ENCODE peak calls at places on chromosomes 5 and 9, in ten cellular contexts. V is sigmoid colon, Q is HepG2, P is stomach, R is A549, N is SK-N-SH, H is tibial nerve, G is esophagus muscularis mucosa, U is GM12878, K is ovary. X is an unnamed sample. For H3K9me3, the result is how much of the 10 kb centered on the place peaks cover.

GRCh38 chr9:18707078-18707477 is 233.1 kb downstream of the ADAMTSL1 start:
- DNase-seq in H (no peak), U (no peak), V (no peak), K (no peak), Q (peak), P (no peak), N (peak), R (no peak), G (no peak), X (no peak)

GRCh38 chr5:91384671-91385430 is 1.7 kb upstream of the ARRDC3 start:
- DNase-seq in Q (peak), N (peak), K (peak), G (no peak), H (no peak), R (peak), U (peak), V (no peak), P (peak), X (peak)

GRCh38 chr9:129312731-129313130 is 134.7 kb upstream of the IER5L start:
- DNase-seq in R (no peak), G (no peak), K (peak), H (peak), Q (no peak), V (peak), P (no peak), N (no peak), U (no peak), X (no peak)

GRCh38 chr5:159449925-159450324 is 119.6 kb upstream of the IL12B start:
- DNase-seq in P (no peak), H (no peak), Q (no peak), U (no peak), R (peak), G (no peak), V (no peak), N (no peak), K (no peak), X (no peak)

GRCh38 chr9:34479316-34479865 is 20.8 kb downstream of the DNAI1 start:
- DNase-seq in U (no peak), N (no peak), K (no peak), R (no peak), V (no peak), Q (no peak), H (no peak), P (no peak), G (no peak), X (no peak)

GRCh38 chr9:34578241-34579096 is 11.1 kb downstream of the CNTFR start:
- DNase-seq in H (no peak), V (no peak), R (no peak), N (peak), Q (no peak), P (no peak), U (no peak), K (no peak), G (no peak), X (no peak)

GRCh38 chr5:37738057-37738691 is 101.7 kb downstream of the GDNF start:
- DNase-seq in G (no peak), V (no peak), H (no peak), U (peak), P (no peak), K (no peak), R (no peak), N (no peak), Q (peak), X (no peak)

GRCh38 chr5:14917719-14918118 is 46.1 kb upstream of the ANKH start:
- DNase-seq in K (no peak), H (no peak), Q (no peak), G (no peak), R (no peak), V (no peak), N (peak), U (no peak), P (no peak), X (no peak)

GRCh38 chr5:158326241-158326640 is 467.3 kb upstream of the CLINT1 start:
- DNase-seq in U (no peak), V (no peak), P (no peak), N (no peak), H (no peak), R (no peak), Q (no peak), K (no peak), G (no peak), X (no peak)

GRCh38 chr9:101706929-101707328 is 31.5 kb downstream of the GRIN3A start:
- DNase-seq in Q (no peak), H (no peak), K (no peak), P (no peak), V (no peak), R (no peak), N (peak), G (no peak), U (no peak), X (no peak)

GRCh38 chr9:27340876-27341540 is 44.1 kb upstream of the EQTN start:
- DNase-seq in V (no peak), U (no peak), H (no peak), G (peak), Q (no peak), K (no peak), N (no peak), R (no peak), P (no peak), X (no peak)

GRCh38 chr9:27337833-27338526 is 41.0 kb upstream of the EQTN start:
- DNase-seq in U (no peak), R (no peak), N (no peak), H (no peak), Q (no peak), G (peak), P (peak), V (no peak), K (no peak), X (peak)

GRCh38 chr9:27338527-27338903 is 41.6 kb upstream of the EQTN start:
- DNase-seq in H (no peak), R (no peak), U (no peak), N (no peak), V (no peak), K (no peak), G (peak), Q (no peak), P (no peak), X (no peak)

GRCh38 chr9:27341545-27342294 is 44.8 kb upstream of the EQTN start:
- DNase-seq in K (no peak), Q (no peak), N (no peak), U (no peak), H (no peak), P (no peak), R (no peak), G (peak), V (no peak), X (peak)

DNA sequence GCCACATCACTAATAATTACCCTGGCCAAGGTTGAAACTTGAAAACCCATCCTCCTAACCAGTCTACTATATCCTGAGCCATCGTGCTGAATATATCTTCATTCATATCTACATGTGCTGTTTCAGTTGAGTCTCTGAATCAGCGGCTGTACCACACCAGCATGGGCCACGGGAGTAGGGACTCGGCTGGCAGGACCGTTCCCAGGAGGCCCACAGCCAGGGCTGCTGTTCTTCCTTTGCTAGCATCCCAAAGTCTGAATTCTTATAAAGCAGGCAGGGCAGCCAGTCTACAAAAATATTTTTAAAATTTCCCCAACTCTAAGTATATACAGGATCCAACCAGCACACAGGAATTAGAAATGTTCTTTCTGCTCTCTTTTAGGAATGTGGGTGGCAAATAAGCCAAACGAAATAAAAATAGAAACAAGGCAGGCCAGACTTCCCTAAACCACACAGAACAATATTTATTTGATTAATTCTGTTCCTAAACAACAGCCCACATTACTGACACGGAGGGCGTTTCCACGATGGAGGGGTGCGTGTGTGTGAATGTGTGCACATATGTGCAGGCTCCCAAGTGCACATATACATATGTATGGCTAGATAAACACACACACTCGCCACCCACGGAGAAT is 42.8 kb upstream of the EQTN start:
- DNase-seq in P (no peak), H (no peak), N (no peak), Q (no peak), U (no peak), G (peak), V (no peak), R (no peak), K (no peak), X (no peak)
- TF ChIP-seq EP300 in P (no peak), H (peak), N (no peak), Q (no peak), U (no peak), G (no peak), V (no peak), R (no peak), K (no peak), X (no peak)

GRCh38 chr5:149913449-149914419 is 30.9 kb downstream of the PDE6A start:
- DNase-seq in K (no peak), N (no peak), Q (no peak), U (no peak), R (no peak), V (no peak), G (no peak), H (no peak), P (no peak), X (no peak)
- H3K27ac ChIP-seq in K (no peak), N (no peak), Q (no peak), U (no peak), R (no peak), V (no peak), G (no peak), H (no peak), P (no peak), X (no peak)

GRCh38 chr5:140753561-140753960 is 32.4 kb upstream of the PCDHA1 start:
- DNase-seq in H (no peak), U (no peak), P (no peak), R (no peak), Q (no peak), V (no peak), N (no peak), K (no peak), G (no peak), X (no peak)
- H3K9me3 ChIP-seq in H (under half), U (under half), P (half or more), R (under half), Q (under half), V (under half), N (under half), K (under half), G (under half), X (under half)

DNA sequence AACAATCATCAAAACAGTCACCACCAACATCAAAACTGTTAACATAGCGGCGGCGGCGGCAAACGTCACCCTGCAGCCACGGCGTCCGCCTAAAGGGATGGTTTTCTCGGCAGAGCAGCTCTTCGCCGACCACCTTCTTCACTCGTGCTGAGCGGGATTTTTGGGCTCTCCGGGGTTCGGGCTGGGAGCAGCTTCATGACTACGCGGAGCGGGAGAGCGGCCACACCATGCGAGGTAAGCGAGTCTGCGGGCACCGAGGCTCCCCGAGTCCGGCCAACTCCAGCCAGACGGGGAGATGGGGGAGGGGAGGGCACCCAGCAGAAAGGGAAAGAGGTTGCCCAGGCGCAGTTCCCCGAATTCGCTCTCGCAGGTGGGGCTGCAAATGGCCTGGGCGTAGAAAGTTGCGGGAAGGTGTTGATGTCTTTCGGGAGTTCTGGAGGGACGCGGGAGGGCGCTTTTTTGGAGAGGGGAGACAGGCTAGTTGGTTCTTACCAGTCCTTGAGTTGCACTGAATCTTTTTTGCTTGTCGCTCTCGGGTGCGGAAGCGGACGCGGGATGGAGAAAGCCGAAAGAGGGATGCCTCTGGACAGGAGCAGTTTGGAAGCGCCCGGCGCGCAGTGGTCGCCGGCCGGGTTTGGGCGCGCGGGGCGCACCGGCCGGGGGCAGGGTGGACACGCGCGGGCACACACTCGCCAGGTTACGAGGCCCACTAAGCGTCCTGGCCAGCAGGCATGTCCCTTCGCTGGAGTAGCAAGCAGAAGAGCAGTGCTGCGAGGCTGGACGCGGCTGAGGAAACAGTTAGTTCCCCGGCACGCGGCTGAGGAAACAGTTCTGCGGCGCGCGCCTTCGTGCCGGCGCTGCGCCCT is 848 bp downstream of the RORB start:
- DNase-seq in H (no peak), V (no peak), N (peak), G (no peak), P (no peak), K (no peak), Q (no peak), R (peak), U (no peak), X (no peak)
- TF ChIP-seq EP300 in H (no peak), V (no peak), N (no peak), G (no peak), P (no peak), K (no peak), Q (no peak), R (no peak), U (no peak), X (no peak)

DNA sequence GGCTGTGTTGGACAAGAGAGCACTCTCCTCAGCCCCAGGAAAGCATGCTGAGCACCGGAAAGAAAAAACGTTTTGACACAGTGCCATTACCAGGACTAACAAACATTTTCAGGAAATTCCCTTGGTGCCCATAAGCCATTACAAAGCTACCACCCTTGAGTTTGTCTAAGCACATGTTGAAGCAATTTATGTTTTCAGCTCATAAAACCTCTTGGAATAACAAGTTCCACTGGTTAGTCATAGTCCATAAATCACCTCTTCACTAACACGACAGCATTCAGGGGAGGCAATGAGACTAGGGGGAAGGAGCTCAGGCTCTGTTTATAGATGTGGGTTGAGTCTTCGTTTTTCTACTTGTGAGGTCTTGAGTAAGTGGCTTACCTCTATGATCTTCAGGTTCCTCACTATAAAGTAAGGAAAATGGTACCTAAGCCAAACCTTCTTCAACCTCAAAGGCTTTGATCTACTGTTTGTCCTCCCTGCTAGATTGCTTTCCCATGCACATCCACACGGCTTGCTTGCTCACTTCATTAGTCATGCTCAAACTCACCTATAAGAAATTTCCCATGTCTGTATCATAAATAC is 65.4 kb downstream of the DRD1 start:
- DNase-seq in R (peak), V (no peak), H (no peak), Q (no peak), G (no peak), K (no peak), U (no peak), N (no peak), P (no peak), X (no peak)
- H3K27ac ChIP-seq in R (peak), V (no peak), H (no peak), Q (no peak), G (no peak), K (no peak), U (no peak), N (no peak), P (no peak), X (no peak)

GRCh38 chr5:141150993-141151325 is 1.1 kb downstream of the PCDHB6 start:
- DNase-seq in H (no peak), P (no peak), N (no peak), R (no peak), U (no peak), V (no peak), Q (no peak), K (no peak), G (no peak), X (no peak)

GRCh38 chr5:141149812-141150211 is at the start of gene PCDHB6:
- DNase-seq in K (no peak), P (no peak), V (no peak), Q (peak), U (no peak), H (no peak), N (peak), R (peak), G (no peak), X (no peak)

GRCh38 chr5:141150215-141150992 is 547 bp downstream of the PCDHB6 start:
- DNase-seq in H (no peak), G (no peak), V (no peak), N (peak), R (no peak), K (no peak), Q (no peak), P (no peak), U (no peak), X (no peak)

GRCh38 chr5:141155540-141156374 is 5.9 kb downstream of the PCDHB6 start:
- DNase-seq in H (no peak), U (no peak), V (no peak), G (no peak), R (peak), K (no peak), Q (no peak), P (no peak), N (no peak), X (no peak)
- H3K9me3 ChIP-seq in H (half or more), U (under half), V (under half), G (under half), R (under half), K (under half), Q (under half), P (half or more), N (under half), X (under half)

DNA sequence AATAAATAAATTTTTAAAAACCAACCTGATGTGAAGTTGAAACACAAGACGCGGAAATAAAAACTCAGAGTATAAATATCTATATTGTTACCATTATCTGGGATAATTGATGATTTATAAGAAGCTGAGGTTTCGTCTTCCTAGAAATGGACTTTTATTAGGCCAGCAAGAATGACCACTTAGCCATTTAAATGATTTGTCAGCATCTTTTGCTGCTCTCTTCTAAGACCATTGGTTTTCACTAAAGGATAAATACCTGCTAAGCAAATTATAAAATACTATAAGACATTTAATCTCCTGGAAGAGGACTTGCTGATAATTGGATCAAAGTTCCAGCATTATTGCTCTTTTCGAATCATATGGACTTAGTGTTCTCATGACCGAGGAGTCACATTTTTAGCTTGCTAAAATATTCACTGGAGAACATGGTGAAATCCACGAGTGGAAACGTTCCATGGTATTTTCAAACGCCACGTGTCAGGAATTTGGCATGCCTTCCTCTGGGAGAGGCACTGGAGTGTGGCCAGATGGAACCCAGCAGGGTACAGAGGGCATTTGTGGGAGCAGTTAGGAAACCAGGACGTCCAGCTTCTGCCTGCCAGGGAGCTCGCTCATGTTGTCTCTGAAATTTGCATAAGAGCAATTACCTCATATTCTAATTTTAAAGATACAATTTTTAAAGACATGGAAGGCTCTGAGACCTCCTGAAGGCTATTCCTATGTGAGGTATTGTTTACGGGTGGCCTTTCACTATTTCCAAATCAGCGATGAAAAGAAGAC is 43.1 kb downstream of the TNFAIP8 start:
- DNase-seq in R (peak), Q (peak), G (no peak), P (peak), U (no peak), K (peak), H (peak), V (no peak), N (no peak), X (peak)
- TF ChIP-seq EP300 in R (no peak), Q (no peak), G (no peak), P (peak), U (no peak), K (no peak), H (peak), V (no peak), N (no peak), X (no peak)

GRCh38 chr9:127705577-127706215 is 1.1 kb upstream of the CFAP157 start:
- DNase-seq in V (no peak), H (no peak), K (no peak), R (no peak), G (no peak), N (peak), U (no peak), Q (no peak), P (no peak), X (no peak)
- H3K27ac ChIP-seq in V (no peak), H (no peak), K (no peak), R (no peak), G (no peak), N (no peak), U (no peak), Q (no peak), P (no peak), X (no peak)